ENCODE peak calls at places on chromosomes 6 and 20, in seven cellular contexts. One of them, this sample, is unnamed.

GRCh38 chr20:22572023-22572422 is 12.3 kb downstream of the FOXA2 start:
- DNase-seq in neuronal stem cell: no peak
- DNase-seq in AG04450: no peak
- DNase-seq in IMR-90: no peak
- DNase-seq in CD8-positive, alpha-beta T cell: no peak
- DNase-seq in small intestine: no peak
- DNase-seq in A673: no peak
- DNase-seq in this sample: no peak

GRCh38 chr6:31285982-31286381 is 14.1 kb upstream of the HLA-C start:
- DNase-seq in A673: no peak
- DNase-seq in small intestine: no peak
- DNase-seq in AG04450: no peak
- DNase-seq in CD8-positive, alpha-beta T cell: no peak
- DNase-seq in IMR-90: no peak
- DNase-seq in neuronal stem cell: no peak
- DNase-seq in this sample: no peak

GRCh38 chr20:15930324-15931305 is 642.6 kb downstream of the KIF16B start:
- DNase-seq in AG04450: peak; percentile 3
- DNase-seq in small intestine: peak; percentile 7
- DNase-seq in A673: no peak
- DNase-seq in neuronal stem cell: peak; percentile 26
- DNase-seq in IMR-90: peak; percentile 39
- DNase-seq in CD8-positive, alpha-beta T cell: no peak
- DNase-seq in this sample: peak; percentile 15

GRCh38 chr6:14273196-14273595 is 155.6 kb downstream of the CD83 start:
- DNase-seq in AG04450: no peak
- DNase-seq in A673: no peak
- DNase-seq in CD8-positive, alpha-beta T cell: no peak
- DNase-seq in IMR-90: no peak
- DNase-seq in small intestine: no peak
- DNase-seq in neuronal stem cell: no peak
- DNase-seq in this sample: no peak

GRCh38 chr20:36214684-36215256 is 21.5 kb upstream of the AAR2 start:
- DNase-seq in A673: peak; percentile 47
- DNase-seq in IMR-90: peak; percentile 33
- DNase-seq in small intestine: no peak
- DNase-seq in CD8-positive, alpha-beta T cell: no peak
- DNase-seq in neuronal stem cell: no peak
- DNase-seq in AG04450: peak; percentile 4
- DNase-seq in this sample: no peak

GRCh38 chr6:103677290-103677689 is 1182.4 kb downstream of the HACE1 start:
- DNase-seq in small intestine: no peak
- DNase-seq in IMR-90: no peak
- DNase-seq in A673: no peak
- DNase-seq in neuronal stem cell: no peak
- DNase-seq in AG04450: no peak
- DNase-seq in CD8-positive, alpha-beta T cell: no peak
- DNase-seq in this sample: no peak

GRCh38 chr20:12893019-12893418 is 115.8 kb upstream of the SPTLC3 start:
- DNase-seq in AG04450: no peak
- DNase-seq in CD8-positive, alpha-beta T cell: no peak
- DNase-seq in A673: no peak
- DNase-seq in neuronal stem cell: no peak
- DNase-seq in IMR-90: no peak
- DNase-seq in small intestine: no peak
- DNase-seq in this sample: no peak

GRCh38 chr20:52410182-52410647 is 218.6 kb upstream of the ZFP64 start:
- DNase-seq in small intestine: peak; percentile 49
- DNase-seq in A673: no peak
- DNase-seq in AG04450: no peak
- DNase-seq in neuronal stem cell: no peak
- DNase-seq in IMR-90: peak; percentile 21
- DNase-seq in CD8-positive, alpha-beta T cell: peak; percentile 48
- DNase-seq in this sample: no peak

GRCh38 chr20:35523298-35523888 is 6.1 kb downstream of the C20orf173 start:
- DNase-seq in A673: peak; percentile 53
- DNase-seq in IMR-90: no peak
- DNase-seq in small intestine: peak; percentile 21
- DNase-seq in AG04450: no peak
- DNase-seq in CD8-positive, alpha-beta T cell: no peak
- DNase-seq in neuronal stem cell: no peak
- DNase-seq in this sample: no peak

GRCh38 chr6:22447862-22448261 is 121.5 kb upstream of the HDGFL1 start:
- DNase-seq in IMR-90: no peak
- DNase-seq in A673: no peak
- DNase-seq in neuronal stem cell: peak; percentile 9
- DNase-seq in CD8-positive, alpha-beta T cell: no peak
- DNase-seq in AG04450: no peak
- DNase-seq in small intestine: no peak
- DNase-seq in this sample: no peak

GRCh38 chr6:121780325-121781313 is 345.2 kb downstream of the GJA1 start:
- DNase-seq in small intestine: no peak
- DNase-seq in CD8-positive, alpha-beta T cell: no peak
- DNase-seq in IMR-90: peak; percentile 92
- DNase-seq in A673: peak; percentile 11
- DNase-seq in neuronal stem cell: no peak
- DNase-seq in AG04450: peak; percentile 74
- DNase-seq in this sample: peak; percentile 83

GRCh38 chr6:15879372-15880261 is 216.8 kb upstream of the DTNBP1 start:
- DNase-seq in small intestine: peak; percentile 23
- DNase-seq in AG04450: no peak
- DNase-seq in neuronal stem cell: no peak
- DNase-seq in CD8-positive, alpha-beta T cell: peak; percentile 31
- DNase-seq in A673: peak; percentile 83
- DNase-seq in IMR-90: peak; percentile 13
- DNase-seq in this sample: no peak

GRCh38 chr6:124536792-124537191 is 425.4 kb upstream of the RNF217 start:
- DNase-seq in small intestine: no peak
- DNase-seq in A673: no peak
- DNase-seq in AG04450: no peak
- DNase-seq in CD8-positive, alpha-beta T cell: no peak
- DNase-seq in IMR-90: no peak
- DNase-seq in neuronal stem cell: no peak
- DNase-seq in this sample: no peak

GRCh38 chr6:34152806-34153565 is 7.1 kb upstream of the GRM4 start:
- DNase-seq in CD8-positive, alpha-beta T cell: no peak
- DNase-seq in IMR-90: no peak
- DNase-seq in A673: no peak
- DNase-seq in AG04450: no peak
- DNase-seq in neuronal stem cell: no peak
- DNase-seq in small intestine: no peak
- DNase-seq in this sample: no peak

GRCh38 chr6:105892577-105893262 is 193.4 kb upstream of the PRDM1 start:
- DNase-seq in A673: no peak
- DNase-seq in IMR-90: no peak
- DNase-seq in neuronal stem cell: no peak
- DNase-seq in AG04450: no peak
- DNase-seq in CD8-positive, alpha-beta T cell: no peak
- DNase-seq in small intestine: no peak
- DNase-seq in this sample: no peak

GRCh38 chr20:25848222-25848621 is 151.6 kb upstream of the ZNF337 start:
- DNase-seq in neuronal stem cell: no peak
- DNase-seq in A673: no peak
- DNase-seq in AG04450: no peak
- DNase-seq in small intestine: no peak
- DNase-seq in IMR-90: no peak
- DNase-seq in CD8-positive, alpha-beta T cell: no peak
- DNase-seq in this sample: no peak

GRCh38 chr6:7204726-7205125 is 97.0 kb downstream of the RREB1 start:
- DNase-seq in small intestine: no peak
- DNase-seq in CD8-positive, alpha-beta T cell: no peak
- DNase-seq in AG04450: no peak
- DNase-seq in neuronal stem cell: no peak
- DNase-seq in IMR-90: peak; percentile 20
- DNase-seq in A673: no peak
- DNase-seq in this sample: no peak

GRCh38 chr6:39228992-39229767 is at the start of gene KCNK5:
- DNase-seq in AG04450: no peak
- DNase-seq in neuronal stem cell: peak; percentile 69
- DNase-seq in CD8-positive, alpha-beta T cell: peak; percentile 53
- DNase-seq in small intestine: peak; percentile 94
- DNase-seq in A673: peak; percentile 32
- DNase-seq in IMR-90: peak; percentile 2
- DNase-seq in this sample: peak; percentile 53
- H3K27ac ChIP-seq in AG04450: no peak within 1 kb of the TSS
- H3K27ac ChIP-seq in neuronal stem cell: no peak within 1 kb of the TSS
- H3K27ac ChIP-seq in CD8-positive, alpha-beta T cell: no peak within 1 kb of the TSS
- H3K27ac ChIP-seq in small intestine: peak within 1 kb of the TSS; percentile 74
- H3K27ac ChIP-seq in A673: no peak within 1 kb of the TSS
- H3K27ac ChIP-seq in IMR-90: no peak within 1 kb of the TSS
- H3K27ac ChIP-seq in this sample: no peak within 1 kb of the TSS

GRCh38 chr6:44265003-44265842 is at the start of gene NFKBIE:
- DNase-seq in AG04450: peak; percentile 71
- DNase-seq in CD8-positive, alpha-beta T cell: peak; percentile 94
- DNase-seq in IMR-90: peak; percentile 94
- DNase-seq in small intestine: peak; percentile 86
- DNase-seq in neuronal stem cell: peak; percentile 86
- DNase-seq in A673: peak; percentile 91
- DNase-seq in this sample: peak; percentile 95

GRCh38 chr6:44267252-44267651 is 1.9 kb upstream of the NFKBIE start:
- DNase-seq in AG04450: no peak
- DNase-seq in IMR-90: no peak
- DNase-seq in CD8-positive, alpha-beta T cell: no peak
- DNase-seq in neuronal stem cell: no peak
- DNase-seq in A673: no peak
- DNase-seq in small intestine: no peak
- DNase-seq in this sample: no peak

GRCh38 chr6:44268095-44268628 is 2.1 kb upstream of the TMEM151B start:
- DNase-seq in CD8-positive, alpha-beta T cell: peak; percentile 46
- DNase-seq in neuronal stem cell: peak; percentile 86
- DNase-seq in AG04450: no peak
- DNase-seq in IMR-90: peak; percentile 46
- DNase-seq in A673: peak; percentile 58
- DNase-seq in small intestine: peak; percentile 67
- DNase-seq in this sample: peak; percentile 43

GRCh38 chr6:44265843-44266233 is 487 bp upstream of the NFKBIE start:
- DNase-seq in A673: no peak
- DNase-seq in CD8-positive, alpha-beta T cell: no peak
- DNase-seq in IMR-90: no peak
- DNase-seq in neuronal stem cell: no peak
- DNase-seq in AG04450: no peak
- DNase-seq in small intestine: no peak
- DNase-seq in this sample: no peak

DNA sequence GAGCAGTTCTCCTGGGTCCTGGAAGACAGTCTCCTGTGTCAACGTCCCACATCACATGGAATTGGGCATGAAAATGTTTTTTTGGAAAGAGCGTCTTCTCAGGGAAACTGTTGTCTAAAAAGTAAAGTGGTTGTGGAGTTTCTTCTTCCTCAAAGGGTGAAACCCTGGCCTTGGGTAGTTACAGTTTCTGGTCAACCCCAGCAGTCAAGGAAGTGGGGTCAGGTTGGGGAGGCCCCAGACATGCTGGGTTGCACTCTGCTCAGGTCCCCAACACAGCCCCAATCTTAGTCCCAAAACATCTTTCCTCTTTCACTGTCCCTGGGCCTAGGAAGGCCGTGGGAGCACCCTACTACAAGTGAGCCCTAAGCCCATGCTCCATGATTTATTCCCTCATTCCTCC is 996 bp upstream of the NFKBIE start:
- DNase-seq in small intestine: no peak
- DNase-seq in IMR-90: no peak
- DNase-seq in neuronal stem cell: no peak
- DNase-seq in A673: no peak
- DNase-seq in CD8-positive, alpha-beta T cell: no peak
- DNase-seq in AG04450: no peak
- DNase-seq in this sample: no peak
- H3K27ac ChIP-seq in small intestine: peak overlapping the region; percentile 49
- H3K27ac ChIP-seq in IMR-90: no peak overlapping the region
- H3K27ac ChIP-seq in neuronal stem cell: no peak overlapping the region
- H3K27ac ChIP-seq in A673: no peak overlapping the region
- H3K27ac ChIP-seq in CD8-positive, alpha-beta T cell: no peak overlapping the region
- H3K27ac ChIP-seq in AG04450: no peak overlapping the region
- H3K27ac ChIP-seq in this sample: no peak overlapping the region

DNA sequence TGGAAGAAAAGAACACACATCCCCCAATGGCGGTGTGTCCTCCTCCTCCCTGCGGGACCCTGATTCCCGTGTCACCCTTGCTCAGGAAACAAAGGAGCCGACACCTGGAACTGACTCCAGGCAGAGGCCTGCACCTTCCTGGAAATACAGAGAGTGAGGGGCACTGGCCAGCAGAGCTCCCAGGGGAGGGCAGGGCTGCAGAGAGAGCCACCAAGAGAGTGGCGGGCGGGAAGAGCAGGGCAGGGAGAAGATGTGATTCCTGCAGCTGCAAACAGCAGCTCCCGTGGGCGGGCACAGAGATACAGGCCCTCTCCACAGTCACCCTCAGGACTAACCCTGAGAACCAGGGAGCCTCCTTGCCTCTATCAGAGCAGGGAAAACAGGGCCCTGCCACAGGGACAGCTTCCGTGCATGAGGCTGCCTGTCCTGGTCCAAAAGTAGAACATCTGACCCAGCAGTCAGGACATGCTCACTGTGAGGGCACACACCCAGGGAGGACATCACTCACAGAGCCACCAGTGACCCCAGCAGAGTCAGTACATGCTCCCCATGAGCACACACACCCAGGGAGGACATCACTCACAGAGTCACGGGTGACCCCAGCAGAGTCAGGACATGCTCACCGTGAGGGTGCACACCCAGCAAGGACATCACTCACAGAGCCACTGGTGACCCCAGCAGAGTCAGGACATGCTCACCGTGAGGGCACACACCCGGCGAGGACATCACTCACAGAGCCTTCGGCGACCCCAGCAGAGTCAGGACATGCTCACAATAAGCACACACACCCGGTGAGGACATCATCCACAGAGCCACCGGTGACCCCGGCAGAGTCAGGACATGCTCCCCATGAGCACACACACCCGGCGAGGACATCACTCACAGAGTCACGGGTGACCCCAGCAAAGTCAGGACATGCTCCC is 193.1 kb downstream of the DLL1 start:
- DNase-seq in CD8-positive, alpha-beta T cell: no peak
- DNase-seq in AG04450: no peak
- DNase-seq in small intestine: no peak
- DNase-seq in neuronal stem cell: no peak
- DNase-seq in A673: no peak
- DNase-seq in IMR-90: no peak
- DNase-seq in this sample: no peak
- H3K27ac ChIP-seq in CD8-positive, alpha-beta T cell: no peak overlapping the region
- H3K27ac ChIP-seq in AG04450: no peak overlapping the region
- H3K27ac ChIP-seq in small intestine: no peak overlapping the region
- H3K27ac ChIP-seq in neuronal stem cell: no peak overlapping the region
- H3K27ac ChIP-seq in A673: no peak overlapping the region
- H3K27ac ChIP-seq in IMR-90: no peak overlapping the region
- H3K27ac ChIP-seq in this sample: no peak overlapping the region

DNA sequence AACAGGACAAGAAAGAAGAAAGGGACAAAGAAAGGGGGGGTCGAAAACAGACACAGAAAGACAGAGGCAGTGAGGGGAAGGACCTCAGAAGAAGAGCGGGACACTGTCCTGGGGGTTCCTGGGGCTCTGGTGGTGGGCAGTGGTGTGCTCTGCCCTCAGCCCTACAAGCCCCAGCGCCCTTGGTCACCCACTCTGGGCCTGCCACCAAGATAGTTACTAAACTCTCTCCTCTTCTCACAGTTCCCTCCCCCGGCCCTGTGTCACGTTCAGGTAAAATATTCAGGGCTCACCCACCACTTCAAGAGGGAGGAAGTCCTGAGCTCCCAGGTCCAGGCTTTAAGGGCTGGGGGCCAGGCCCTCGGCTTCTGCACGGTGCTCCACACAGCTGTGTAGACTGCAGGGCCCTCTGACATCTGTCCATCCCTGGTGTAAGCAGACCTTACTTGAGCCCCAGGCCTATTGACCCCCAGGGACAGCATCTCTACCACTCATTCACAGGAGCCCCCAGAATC is 87.4 kb downstream of the MRPL14 start:
- DNase-seq in small intestine: no peak
- DNase-seq in AG04450: no peak
- DNase-seq in CD8-positive, alpha-beta T cell: no peak
- DNase-seq in IMR-90: no peak
- DNase-seq in A673: no peak
- DNase-seq in neuronal stem cell: no peak
- DNase-seq in this sample: no peak
- H3K27ac ChIP-seq in small intestine: no peak overlapping the region
- H3K27ac ChIP-seq in AG04450: no peak overlapping the region
- H3K27ac ChIP-seq in CD8-positive, alpha-beta T cell: no peak overlapping the region
- H3K27ac ChIP-seq in IMR-90: no peak overlapping the region
- H3K27ac ChIP-seq in A673: no peak overlapping the region
- H3K27ac ChIP-seq in neuronal stem cell: no peak overlapping the region
- H3K27ac ChIP-seq in this sample: no peak overlapping the region